ENCODE peak calls at places on chromosomes 1 and 21, in seven cellular contexts. U, W, X, L, F, Y and S are unnamed samples.

GRCh38 chr1:75373542-75374159 is 237.3 kb downstream of the SLC44A5 start:
- DNase-seq in W (no peak), U (no peak), F (no peak), L (no peak), X (no peak), Y (no peak), S (no peak)

GRCh38 chr1:6601049-6601864 is 1.4 kb downstream of the KLHL21 start:
- DNase-seq in F (peak; percentile 62), U (peak; percentile 51), W (peak; percentile 100), Y (peak; percentile 43), L (no peak), X (peak; percentile 86), S (peak; percentile 88)

GRCh38 chr1:85351202-85351828 is 74.9 kb upstream of the BCL10 start:
- DNase-seq in U (no peak), L (no peak), Y (no peak), X (no peak), F (no peak), W (peak; percentile 87), S (no peak)

GRCh38 chr1:12398135-12398450 is 168.3 kb downstream of the VPS13D start:
- DNase-seq in Y (no peak), X (no peak), L (no peak), U (no peak), W (no peak), F (no peak), S (no peak)

GRCh38 chr1:89525169-89525855 is 683 bp downstream of the LRRC8B start:
- DNase-seq in W (no peak), U (no peak), L (no peak), X (peak; percentile 26), F (peak; percentile 61), Y (peak; percentile 54), S (no peak)

GRCh38 chr1:205048382-205048781 is 5.4 kb downstream of the CNTN2 start:
- DNase-seq in F (no peak), U (no peak), L (no peak), W (no peak), Y (no peak), X (no peak), S (no peak)

GRCh38 chr1:99613716-99614115 is 32.2 kb upstream of the PALMD start:
- DNase-seq in W (no peak), L (no peak), X (no peak), F (no peak), U (no peak), Y (no peak), S (peak; percentile 35)

GRCh38 chr1:160453443-160453842 is 53.1 kb downstream of the VANGL2 start:
- DNase-seq in L (no peak), W (no peak), X (no peak), F (no peak), Y (no peak), U (no peak), S (no peak)

GRCh38 chr21:15192243-15192642 is 127.4 kb upstream of the NRIP1 start:
- DNase-seq in X (no peak), L (no peak), F (no peak), W (peak; percentile 99), U (no peak), Y (no peak), S (no peak)

GRCh38 chr1:107326823-107327445 is 186.1 kb downstream of the NTNG1 start:
- DNase-seq in X (peak; percentile 39), F (no peak), L (no peak), U (no peak), Y (no peak), W (no peak), S (peak; percentile 4)

GRCh38 chr1:43822040-43822439 is 111.6 kb upstream of the ARTN start:
- DNase-seq in U (no peak), F (no peak), X (no peak), L (no peak), W (peak; percentile 95), Y (no peak), S (peak; percentile 95)

GRCh38 chr1:223700388-223700918 is 11.9 kb upstream of the CAPN2 start:
- DNase-seq in X (no peak), W (peak; percentile 89), U (no peak), F (no peak), Y (no peak), L (no peak), S (no peak)

GRCh38 chr1:203522237-203522636 is 28.3 kb downstream of the OPTC start:
- DNase-seq in F (no peak), X (no peak), Y (peak; percentile 79), L (peak; percentile 54), U (no peak), W (no peak), S (no peak)

GRCh38 chr1:43005460-43006351 is 47.0 kb upstream of the SLC2A1 start:
- DNase-seq in U (peak; percentile 46), X (no peak), W (no peak), Y (peak; percentile 88), L (peak; percentile 80), F (no peak), S (no peak)

GRCh38 chr1:9652379-9653194 is 1.1 kb downstream of the PIK3CD start:
- DNase-seq in L (no peak), Y (no peak), U (no peak), F (peak; percentile 72), W (no peak), X (no peak), S (no peak)

GRCh38 chr1:229623225-229623624 is 2.7 kb downstream of the TAF5L start:
- DNase-seq in F (no peak), L (no peak), U (no peak), W (no peak), Y (no peak), X (no peak), S (no peak)

GRCh38 chr21:31078216-31078615 is 39.9 kb upstream of the KRTAP19-8 start:
- DNase-seq in X (no peak), Y (no peak), L (no peak), F (no peak), U (no peak), W (no peak), S (no peak)

GRCh38 chr1:201060586-201060985 is 37.1 kb upstream of the KIF21B start:
- DNase-seq in U (no peak), Y (no peak), W (no peak), F (no peak), L (no peak), X (no peak), S (no peak)

GRCh38 chr21:29581393-29581792 is 282.7 kb downstream of the BACH1 start:
- DNase-seq in L (no peak), W (no peak), Y (no peak), F (no peak), X (no peak), U (no peak), S (no peak)

GRCh38 chr1:4729108-4729506 is 74.7 kb downstream of the AJAP1 start:
- DNase-seq in U (no peak), Y (no peak), W (no peak), L (no peak), X (no peak), F (no peak), S (no peak)

GRCh38 chr21:46441331-46441730 is 17.4 kb upstream of the DIP2A start:
- DNase-seq in W (no peak), X (no peak), Y (no peak), U (no peak), L (no peak), F (no peak), S (no peak)

GRCh38 chr1:236389253-236389652 is 4.8 kb upstream of the EDARADD start:
- DNase-seq in F (no peak), W (peak; percentile 26), Y (no peak), U (no peak), X (no peak), L (no peak), S (no peak)

GRCh38 chr1:44354268-44354839 is 703 bp downstream of the ERI3 start:
- DNase-seq in U (no peak), W (peak; percentile 50), F (no peak), L (no peak), X (no peak), Y (no peak), S (peak; percentile 10)

GRCh38 chr1:153793973-153794615 is 18.9 kb downstream of the SLC27A3 start:
- DNase-seq in X (no peak), Y (no peak), W (no peak), F (no peak), U (peak; percentile 28), L (no peak), S (no peak)
- H2AFZ ChIP-seq in X (no peak overlapping the region), Y (no peak overlapping the region), W (no peak overlapping the region), F (no peak overlapping the region), U (no peak overlapping the region), L (no peak overlapping the region), S (no peak overlapping the region)

DNA sequence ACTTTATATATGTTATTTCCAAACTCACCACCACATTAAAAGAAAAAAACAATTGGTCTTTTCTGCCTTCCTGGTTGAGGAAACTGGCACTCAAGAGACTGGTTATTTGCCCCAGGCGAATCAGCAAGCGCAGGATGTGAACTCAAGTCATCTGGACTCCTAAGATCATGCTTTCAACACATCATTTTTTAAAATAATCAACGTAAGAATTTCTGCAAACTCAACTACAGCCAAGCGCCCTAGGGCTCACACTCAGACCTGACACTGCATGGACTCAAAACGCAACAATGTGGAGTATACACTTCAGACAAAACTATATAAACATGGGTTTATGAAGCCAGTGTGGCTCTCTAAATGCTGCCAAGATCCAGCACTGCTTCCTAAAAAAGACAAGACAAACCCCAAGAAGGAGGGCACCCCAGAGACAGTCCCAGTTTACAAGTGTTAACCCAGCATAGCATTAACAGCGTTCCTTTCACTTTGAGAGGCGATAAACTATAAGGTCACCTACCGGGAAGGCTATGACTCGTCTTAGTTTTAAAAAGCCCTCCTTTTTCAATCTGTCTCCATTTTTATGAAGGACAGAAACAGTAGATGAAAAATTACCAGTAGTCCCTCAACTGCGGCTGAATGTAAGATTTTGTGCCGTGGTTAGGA is 54.9 kb downstream of the SIPA1L2 start:
- DNase-seq in F (no peak), L (no peak), Y (no peak), U (no peak), W (peak; percentile 39), X (no peak), S (no peak)
- H2AFZ ChIP-seq in F (no peak overlapping the region), L (no peak overlapping the region), Y (no peak overlapping the region), U (no peak overlapping the region), W (no peak overlapping the region), X (no peak overlapping the region), S (no peak overlapping the region)

GRCh38 chr1:211118407-211119102 is 15.4 kb downstream of the KCNH1 start:
- DNase-seq in Y (no peak), X (no peak), F (no peak), W (peak; percentile 63), L (no peak), U (no peak), S (peak; percentile 58)
- H2AFZ ChIP-seq in Y (no peak overlapping the region), X (no peak overlapping the region), F (no peak overlapping the region), W (no peak overlapping the region), L (no peak overlapping the region), U (no peak overlapping the region), S (no peak overlapping the region)

DNA sequence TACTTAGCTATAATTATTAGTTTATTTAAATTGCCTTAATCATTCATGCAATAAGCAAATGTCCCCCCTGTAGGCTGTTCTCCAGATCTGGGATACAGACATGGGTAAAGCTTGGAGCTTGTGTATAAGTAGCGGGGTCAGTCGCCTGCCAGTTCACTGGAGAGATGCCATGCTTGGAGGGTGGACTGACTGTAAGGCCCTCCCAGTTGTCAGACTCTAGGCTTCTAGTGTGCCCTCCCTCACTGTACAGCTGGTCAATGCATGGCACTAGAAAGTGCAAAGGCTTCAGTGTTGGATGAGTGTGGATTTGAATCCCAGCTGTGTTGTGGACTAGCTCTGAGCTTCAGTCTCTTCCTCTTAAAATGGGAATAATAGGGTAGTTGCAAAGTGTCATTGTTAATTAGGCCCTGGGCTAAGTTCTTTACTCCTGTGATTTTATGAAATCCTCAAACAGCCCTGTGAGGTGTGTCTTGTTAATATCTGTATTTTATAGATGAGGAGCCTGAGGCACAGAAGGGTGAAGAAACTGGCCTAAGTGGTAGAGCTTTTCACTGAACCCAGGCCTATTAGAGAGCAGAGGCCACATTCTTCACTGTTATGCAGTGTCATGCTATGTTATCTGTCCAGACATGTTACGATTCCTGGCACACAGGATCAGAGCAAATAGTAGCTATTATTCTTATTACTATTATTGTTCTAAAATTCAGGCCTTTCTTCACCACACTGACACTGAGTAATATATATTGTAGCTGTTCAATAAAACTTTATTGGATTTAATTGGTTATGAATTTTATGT is 85.9 kb downstream of the ROR1 start:
- DNase-seq in X (no peak), U (no peak), L (no peak), F (no peak), W (no peak), Y (no peak), S (no peak)
- H2AFZ ChIP-seq in X (no peak overlapping the region), U (no peak overlapping the region), L (no peak overlapping the region), F (no peak overlapping the region), W (no peak overlapping the region), Y (no peak overlapping the region), S (no peak overlapping the region)